ENCODE peak calls at places on chromosomes 11 and 22, in four cellular contexts. One of them, this sample, is unnamed.

GRCh38 chr11:2204361-2205213 is 33.0 kb upstream of the TH start:
- DNase-seq in gastrocnemius medialis: peak; percentile 4
- DNase-seq in HL-60: no peak
- DNase-seq in AG10803: no peak
- DNase-seq in this sample: no peak

GRCh38 chr11:121111053-121111724 is 10.1 kb downstream of the TECTA start:
- DNase-seq in gastrocnemius medialis: no peak
- DNase-seq in HL-60: no peak
- DNase-seq in AG10803: no peak
- DNase-seq in this sample: no peak

GRCh38 chr22:19948057-19948760 is 6.6 kb upstream of the TXNRD2 start:
- DNase-seq in gastrocnemius medialis: no peak
- DNase-seq in HL-60: no peak
- DNase-seq in AG10803: no peak
- DNase-seq in this sample: no peak

GRCh38 chr22:32650553-32651345 is 150.8 kb upstream of the TIMP3 start:
- DNase-seq in gastrocnemius medialis: no peak
- DNase-seq in HL-60: no peak
- DNase-seq in AG10803: peak; percentile 70
- DNase-seq in this sample: peak; percentile 47

GRCh38 chr22:17501679-17502285 is 61.5 kb upstream of the SLC25A18 start:
- DNase-seq in gastrocnemius medialis: no peak
- DNase-seq in HL-60: peak; percentile 27
- DNase-seq in AG10803: peak; percentile 65
- DNase-seq in this sample: peak; percentile 82

GRCh38 chr11:1308745-1309497 is 511 bp downstream of the TOLLIP start:
- DNase-seq in gastrocnemius medialis: no peak
- DNase-seq in HL-60: peak; percentile 61
- DNase-seq in AG10803: no peak
- DNase-seq in this sample: peak; percentile 7

GRCh38 chr11:10941429-10941828 is 83.6 kb upstream of the ZBED5 start:
- DNase-seq in gastrocnemius medialis: peak; percentile 42
- DNase-seq in HL-60: no peak
- DNase-seq in AG10803: peak; percentile 40
- DNase-seq in this sample: peak; percentile 27

GRCh38 chr11:74141274-74141695 is 29.5 kb downstream of the C2CD3 start:
- DNase-seq in gastrocnemius medialis: no peak
- DNase-seq in HL-60: no peak
- DNase-seq in AG10803: peak; percentile 37
- DNase-seq in this sample: no peak

GRCh38 chr11:129992161-129992944 is 10.3 kb downstream of the PRDM10 start:
- DNase-seq in gastrocnemius medialis: peak; percentile 37
- DNase-seq in HL-60: peak; percentile 85
- DNase-seq in AG10803: peak; percentile 31
- DNase-seq in this sample: peak; percentile 31

GRCh38 chr22:45067731-45068130 is 57.9 kb upstream of the PHF21B start:
- DNase-seq in gastrocnemius medialis: no peak
- DNase-seq in HL-60: no peak
- DNase-seq in AG10803: no peak
- DNase-seq in this sample: peak; percentile 8

GRCh38 chr11:38791346-38791961 is 2193.4 kb upstream of the RAG2 start:
- DNase-seq in gastrocnemius medialis: no peak
- DNase-seq in HL-60: peak; percentile 6
- DNase-seq in AG10803: peak; percentile 37
- DNase-seq in this sample: peak; percentile 67

GRCh38 chr11:114354076-114354475 is 46.2 kb downstream of the C11orf71 start:
- DNase-seq in gastrocnemius medialis: no peak
- DNase-seq in HL-60: no peak
- DNase-seq in AG10803: peak; percentile 66
- DNase-seq in this sample: peak; percentile 89

GRCh38 chr11:12118940-12119339 is 8.6 kb downstream of the MICAL2 start:
- DNase-seq in gastrocnemius medialis: no peak
- DNase-seq in HL-60: peak; percentile 22
- DNase-seq in AG10803: no peak
- DNase-seq in this sample: no peak

GRCh38 chr22:28952857-28953256 is 69.5 kb downstream of the ZNRF3 start:
- DNase-seq in gastrocnemius medialis: no peak
- DNase-seq in HL-60: no peak
- DNase-seq in AG10803: peak; percentile 27
- DNase-seq in this sample: peak; percentile 62

GRCh38 chr22:28951969-28952521 is 68.7 kb downstream of the ZNRF3 start:
- DNase-seq in gastrocnemius medialis: no peak
- DNase-seq in HL-60: no peak
- DNase-seq in AG10803: peak; percentile 25
- DNase-seq in this sample: peak; percentile 77

GRCh38 chr22:28953976-28954880 is 70.9 kb downstream of the ZNRF3 start:
- DNase-seq in gastrocnemius medialis: no peak
- DNase-seq in HL-60: no peak
- DNase-seq in AG10803: no peak
- DNase-seq in this sample: no peak

GRCh38 chr22:28951530-28951929 is 68.2 kb downstream of the ZNRF3 start:
- DNase-seq in gastrocnemius medialis: no peak
- DNase-seq in HL-60: no peak
- DNase-seq in AG10803: no peak
- DNase-seq in this sample: no peak

GRCh38 chr22:28953399-28953798 is 70.0 kb downstream of the ZNRF3 start:
- DNase-seq in gastrocnemius medialis: no peak
- DNase-seq in HL-60: no peak
- DNase-seq in AG10803: no peak
- DNase-seq in this sample: no peak
- TF ChIP-seq CTCF in gastrocnemius medialis: no peak
- TF ChIP-seq CTCF in HL-60: no peak
- TF ChIP-seq CTCF in AG10803: no peak
- TF ChIP-seq CTCF in this sample: no peak

DNA sequence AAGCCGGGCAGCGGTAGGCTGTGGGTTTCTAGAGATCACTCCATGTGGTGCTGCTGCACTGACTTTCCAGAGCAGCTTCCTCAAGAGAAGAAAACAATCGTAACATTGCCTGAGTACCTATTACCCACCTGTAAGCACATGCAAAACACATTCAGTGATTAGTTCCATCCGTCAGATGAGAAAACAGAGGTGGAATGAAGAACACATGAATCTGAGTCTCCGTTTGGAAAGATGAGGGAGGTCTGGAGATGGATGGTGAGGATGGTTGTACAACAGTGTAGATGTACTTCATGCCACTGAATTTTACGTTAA is 7.5 kb upstream of the SLCO2B1 start:
- DNase-seq in gastrocnemius medialis: no peak
- DNase-seq in HL-60: no peak
- DNase-seq in AG10803: no peak
- DNase-seq in this sample: no peak
- H3K4me3 ChIP-seq in gastrocnemius medialis: no peak overlapping the region
- H3K4me3 ChIP-seq in HL-60: no peak overlapping the region
- H3K4me3 ChIP-seq in AG10803: no peak overlapping the region
- H3K4me3 ChIP-seq in this sample: no peak overlapping the region

GRCh38 chr11:37527545-37527944 is 929.5 kb upstream of the RAG2 start:
- DNase-seq in gastrocnemius medialis: no peak
- DNase-seq in HL-60: no peak
- DNase-seq in AG10803: no peak
- DNase-seq in this sample: no peak

GRCh38 chr11:37525336-37525735 is 927.3 kb upstream of the RAG2 start:
- DNase-seq in gastrocnemius medialis: no peak
- DNase-seq in HL-60: no peak
- DNase-seq in AG10803: no peak
- DNase-seq in this sample: peak; percentile 53
- TF ChIP-seq CTCF in gastrocnemius medialis: no peak
- TF ChIP-seq CTCF in HL-60: no peak
- TF ChIP-seq CTCF in AG10803: peak; percentile 17
- TF ChIP-seq CTCF in this sample: peak; percentile 43

GRCh38 chr11:20162340-20162739 is 2.1 kb upstream of the DBX1 start:
- DNase-seq in gastrocnemius medialis: no peak
- DNase-seq in HL-60: no peak
- DNase-seq in AG10803: no peak
- DNase-seq in this sample: no peak

GRCh38 chr11:20161230-20161918 is 1.1 kb upstream of the DBX1 start:
- DNase-seq in gastrocnemius medialis: no peak
- DNase-seq in HL-60: no peak
- DNase-seq in AG10803: no peak
- DNase-seq in this sample: no peak

GRCh38 chr11:20159680-20160381 is 444 bp downstream of the DBX1 start:
- DNase-seq in gastrocnemius medialis: no peak
- DNase-seq in HL-60: no peak
- DNase-seq in AG10803: no peak
- DNase-seq in this sample: no peak

GRCh38 chr11:20161923-20162322 is 1.6 kb upstream of the DBX1 start:
- DNase-seq in gastrocnemius medialis: no peak
- DNase-seq in HL-60: no peak
- DNase-seq in AG10803: no peak
- DNase-seq in this sample: no peak

DNA sequence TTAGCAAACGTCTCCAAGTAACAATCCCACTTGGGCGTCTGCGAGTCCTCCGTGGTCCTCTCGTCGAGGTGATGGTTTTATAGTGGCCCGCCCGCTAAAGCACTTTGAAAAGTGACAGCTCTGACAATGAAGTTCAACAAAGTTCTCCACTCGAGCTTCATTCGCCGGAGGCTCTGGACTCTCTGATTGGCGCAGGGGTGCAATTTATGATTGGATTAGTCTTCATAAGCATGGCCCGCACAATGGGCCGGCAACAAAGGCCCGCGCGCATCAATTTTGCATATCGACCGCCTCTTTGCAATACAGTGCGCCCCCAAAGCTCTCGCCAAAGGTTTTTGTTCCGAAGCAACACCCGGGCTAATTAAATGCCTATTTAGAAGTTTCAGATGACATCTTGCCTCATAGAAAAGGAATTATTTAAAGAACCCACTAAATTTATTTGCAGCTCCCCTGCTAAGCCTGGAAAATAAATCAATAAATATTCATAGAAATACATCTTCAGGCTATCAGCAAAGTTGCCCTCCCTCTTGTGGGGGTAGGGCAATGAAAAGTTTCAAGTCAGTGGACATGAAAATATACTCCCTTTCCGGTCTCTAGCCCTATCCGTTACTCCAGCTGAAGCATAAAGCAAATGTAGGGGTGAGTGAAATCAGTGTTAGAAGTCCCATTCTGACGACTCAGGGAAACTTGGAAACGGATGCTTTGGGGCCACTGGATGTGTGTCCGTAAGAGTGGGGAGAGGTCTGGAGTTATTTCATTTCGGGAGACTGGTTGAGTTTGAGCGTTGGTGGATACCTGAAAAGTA is at the start of gene DBX1:
- DNase-seq in gastrocnemius medialis: no peak
- DNase-seq in HL-60: no peak
- DNase-seq in AG10803: no peak
- DNase-seq in this sample: no peak
- H3K4me3 ChIP-seq in gastrocnemius medialis: no peak within 1 kb of the TSS
- H3K4me3 ChIP-seq in HL-60: no peak within 1 kb of the TSS
- H3K4me3 ChIP-seq in AG10803: no peak within 1 kb of the TSS
- H3K4me3 ChIP-seq in this sample: no peak within 1 kb of the TSS

GRCh38 chr22:46386312-46386711 is 50.8 kb downstream of the TRMU start:
- DNase-seq in gastrocnemius medialis: no peak
- DNase-seq in HL-60: no peak
- DNase-seq in AG10803: no peak
- DNase-seq in this sample: no peak
- TF ChIP-seq CTCF in gastrocnemius medialis: no peak
- TF ChIP-seq CTCF in HL-60: no peak
- TF ChIP-seq CTCF in AG10803: no peak
- TF ChIP-seq CTCF in this sample: peak; percentile 12

GRCh38 chr22:24003887-24004286 is 1.4 kb downstream of the GSTT4 start:
- DNase-seq in gastrocnemius medialis: no peak
- DNase-seq in HL-60: no peak
- DNase-seq in AG10803: no peak
- DNase-seq in this sample: no peak
- H3K4me3 ChIP-seq in gastrocnemius medialis: no peak overlapping the region
- H3K4me3 ChIP-seq in HL-60: no peak overlapping the region
- H3K4me3 ChIP-seq in AG10803: no peak overlapping the region
- H3K4me3 ChIP-seq in this sample: no peak overlapping the region

GRCh38 chr22:39232246-39232645 is 12.5 kb downstream of the PDGFB start:
- DNase-seq in gastrocnemius medialis: no peak
- DNase-seq in HL-60: no peak
- DNase-seq in AG10803: no peak
- DNase-seq in this sample: no peak

GRCh38 chr22:39232806-39233735 is 11.7 kb downstream of the PDGFB start:
- DNase-seq in gastrocnemius medialis: no peak
- DNase-seq in HL-60: no peak
- DNase-seq in AG10803: no peak
- DNase-seq in this sample: no peak

GRCh38 chr22:39234867-39235687 is 9.7 kb downstream of the PDGFB start:
- DNase-seq in gastrocnemius medialis: peak; percentile 98
- DNase-seq in HL-60: no peak
- DNase-seq in AG10803: no peak
- DNase-seq in this sample: no peak

GRCh38 chr22:39233736-39234120 is 11.1 kb downstream of the PDGFB start:
- DNase-seq in gastrocnemius medialis: peak; percentile 80
- DNase-seq in HL-60: no peak
- DNase-seq in AG10803: no peak
- DNase-seq in this sample: no peak

DNA sequence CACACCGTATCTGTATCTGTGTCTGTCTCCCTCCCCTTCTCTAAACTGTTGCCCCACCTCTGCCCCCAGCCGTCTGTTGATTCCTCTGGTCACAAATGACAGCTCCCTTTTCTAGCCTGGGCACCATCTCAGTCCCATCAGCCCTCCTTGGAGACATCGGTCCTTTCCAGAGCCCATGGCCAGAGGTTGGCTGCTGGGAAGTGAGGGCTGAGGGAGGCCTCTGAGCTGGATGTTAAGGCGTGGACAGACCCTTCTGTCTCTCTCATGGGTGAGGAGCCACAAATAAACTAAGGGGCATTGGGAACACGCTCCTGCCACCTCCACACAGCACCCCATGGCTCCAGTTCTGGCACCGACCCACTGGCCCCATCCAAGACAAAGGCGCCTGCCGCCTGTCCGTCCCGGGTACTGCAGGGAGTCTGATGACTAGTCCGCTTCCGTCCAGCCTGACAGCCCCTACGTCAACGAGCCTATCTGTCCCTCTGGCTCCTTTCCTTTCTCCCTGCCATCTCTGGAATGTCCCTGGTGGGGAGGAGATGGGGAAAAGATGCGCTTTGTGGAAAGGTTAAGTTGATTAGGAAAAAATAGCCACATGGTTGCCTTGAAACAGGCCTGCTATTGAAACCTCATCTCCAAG is 10.5 kb downstream of the PDGFB start:
- DNase-seq in gastrocnemius medialis: peak; percentile 91
- DNase-seq in HL-60: no peak
- DNase-seq in AG10803: no peak
- DNase-seq in this sample: no peak
- TF ChIP-seq CTCF in gastrocnemius medialis: peak; percentile 49
- TF ChIP-seq CTCF in HL-60: no peak
- TF ChIP-seq CTCF in AG10803: no peak
- TF ChIP-seq CTCF in this sample: no peak

This sample was measured in fibroblast of the aortic adventitia.